ENCODE peak calls at places on chromosomes 4 and X, in seven cellular contexts. One of them, this sample, is unnamed.

GRCh38 chr4:113880240-113881028 is 99.0 kb downstream of the ARSJ start:
- DNase-seq in BE2C: no peak
- DNase-seq in HepG2: no peak
- DNase-seq in IMR-90: no peak
- DNase-seq in fibroblast of the aortic adventitia: peak; percentile 61
- DNase-seq in fibroblast of lung: peak; percentile 5
- DNase-seq in MM.1S: no peak
- DNase-seq in this sample: no peak

GRCh38 chrX:318068-318738 is 393 bp downstream of the GTPBP6 start:
- DNase-seq in BE2C: peak; percentile 96
- DNase-seq in HepG2: peak; percentile 98
- DNase-seq in IMR-90: peak; percentile 97
- DNase-seq in fibroblast of the aortic adventitia: peak; percentile 98
- DNase-seq in fibroblast of lung: peak; percentile 98
- DNase-seq in MM.1S: peak; percentile 97
- DNase-seq in this sample: peak; percentile 97

GRCh38 chr4:20256381-20256881 is 4.7 kb downstream of the SLIT2 start:
- DNase-seq in BE2C: no peak
- DNase-seq in HepG2: no peak
- DNase-seq in IMR-90: peak; percentile 35
- DNase-seq in fibroblast of the aortic adventitia: peak; percentile 56
- DNase-seq in fibroblast of lung: peak; percentile 24
- DNase-seq in MM.1S: no peak
- DNase-seq in this sample: no peak

GRCh38 chr4:118224239-118224829 is 128.5 kb downstream of the PRSS12 start:
- DNase-seq in BE2C: no peak
- DNase-seq in HepG2: peak; percentile 43
- DNase-seq in IMR-90: peak; percentile 80
- DNase-seq in fibroblast of the aortic adventitia: peak; percentile 84
- DNase-seq in fibroblast of lung: peak; percentile 88
- DNase-seq in MM.1S: peak; percentile 52
- DNase-seq in this sample: peak; percentile 78

GRCh38 chrX:117570160-117570559 is 546.5 kb downstream of the KLHL13 start:
- DNase-seq in BE2C: no peak
- DNase-seq in HepG2: no peak
- DNase-seq in IMR-90: no peak
- DNase-seq in fibroblast of the aortic adventitia: no peak
- DNase-seq in fibroblast of lung: no peak
- DNase-seq in MM.1S: no peak
- DNase-seq in this sample: no peak

GRCh38 chrX:85379174-85379907 is at the start of gene POF1B:
- DNase-seq in BE2C: no peak
- DNase-seq in HepG2: no peak
- DNase-seq in IMR-90: no peak
- DNase-seq in fibroblast of the aortic adventitia: no peak
- DNase-seq in fibroblast of lung: no peak
- DNase-seq in MM.1S: no peak
- DNase-seq in this sample: no peak

GRCh38 chrX:16826207-16826606 is 39.9 kb downstream of the TXLNG start:
- DNase-seq in BE2C: no peak
- DNase-seq in HepG2: peak; percentile 78
- DNase-seq in IMR-90: peak; percentile 74
- DNase-seq in fibroblast of the aortic adventitia: peak; percentile 77
- DNase-seq in fibroblast of lung: peak; percentile 62
- DNase-seq in MM.1S: peak; percentile 39
- DNase-seq in this sample: peak; percentile 77

GRCh38 chrX:145609951-145610511 is 207.6 kb upstream of the SLITRK2 start:
- DNase-seq in BE2C: no peak
- DNase-seq in HepG2: no peak
- DNase-seq in IMR-90: peak; percentile 63
- DNase-seq in fibroblast of the aortic adventitia: peak; percentile 7
- DNase-seq in fibroblast of lung: peak; percentile 88
- DNase-seq in MM.1S: no peak
- DNase-seq in this sample: peak; percentile 69

GRCh38 chr4:5224340-5224739 is 173.1 kb downstream of the STK32B start:
- DNase-seq in BE2C: no peak
- DNase-seq in HepG2: no peak
- DNase-seq in IMR-90: peak; percentile 34
- DNase-seq in fibroblast of the aortic adventitia: no peak
- DNase-seq in fibroblast of lung: no peak
- DNase-seq in MM.1S: no peak
- DNase-seq in this sample: no peak

GRCh38 chr4:144338148-144338547 is 197.6 kb upstream of the GYPA start:
- DNase-seq in BE2C: no peak
- DNase-seq in HepG2: no peak
- DNase-seq in IMR-90: no peak
- DNase-seq in fibroblast of the aortic adventitia: peak; percentile 5
- DNase-seq in fibroblast of lung: no peak
- DNase-seq in MM.1S: peak; percentile 31
- DNase-seq in this sample: no peak

GRCh38 chr4:38601244-38601915 is 62.6 kb upstream of the KLF3 start:
- DNase-seq in BE2C: no peak
- DNase-seq in HepG2: peak; percentile 49
- DNase-seq in IMR-90: peak; percentile 63
- DNase-seq in fibroblast of the aortic adventitia: peak; percentile 49
- DNase-seq in fibroblast of lung: peak; percentile 72
- DNase-seq in MM.1S: no peak
- DNase-seq in this sample: peak; percentile 49

GRCh38 chr4:26206339-26206738 is 114.5 kb upstream of the RBPJ start:
- DNase-seq in BE2C: no peak
- DNase-seq in HepG2: no peak
- DNase-seq in IMR-90: peak; percentile 92
- DNase-seq in fibroblast of the aortic adventitia: peak; percentile 99
- DNase-seq in fibroblast of lung: peak; percentile 99
- DNase-seq in MM.1S: no peak
- DNase-seq in this sample: peak; percentile 95

GRCh38 chr4:1369091-1369450 is 22.1 kb downstream of the UVSSA start:
- DNase-seq in BE2C: peak; percentile 7
- DNase-seq in HepG2: no peak
- DNase-seq in IMR-90: no peak
- DNase-seq in fibroblast of the aortic adventitia: no peak
- DNase-seq in fibroblast of lung: no peak
- DNase-seq in MM.1S: no peak
- DNase-seq in this sample: no peak

GRCh38 chr4:183471960-183472708 is 27.7 kb downstream of the CDKN2AIP start:
- DNase-seq in BE2C: peak; percentile 91
- DNase-seq in HepG2: peak; percentile 50
- DNase-seq in IMR-90: peak; percentile 66
- DNase-seq in fibroblast of the aortic adventitia: peak; percentile 82
- DNase-seq in fibroblast of lung: peak; percentile 72
- DNase-seq in MM.1S: peak; percentile 65
- DNase-seq in this sample: peak; percentile 67

GRCh38 chr4:15525080-15525479 is 55.4 kb downstream of the CC2D2A start:
- DNase-seq in BE2C: no peak
- DNase-seq in HepG2: no peak
- DNase-seq in IMR-90: no peak
- DNase-seq in fibroblast of the aortic adventitia: no peak
- DNase-seq in fibroblast of lung: no peak
- DNase-seq in MM.1S: no peak
- DNase-seq in this sample: no peak

GRCh38 chr4:121072080-121072835 is at the start of gene NDNF:
- DNase-seq in BE2C: peak; percentile 49
- DNase-seq in HepG2: peak; percentile 1
- DNase-seq in IMR-90: peak; percentile 6
- DNase-seq in fibroblast of the aortic adventitia: peak; percentile 31
- DNase-seq in fibroblast of lung: peak; percentile 54
- DNase-seq in MM.1S: peak; percentile 78
- DNase-seq in this sample: peak; percentile 26

GRCh38 chrX:74382613-74383012 is 38.7 kb upstream of the SLC16A2 start:
- DNase-seq in BE2C: peak; percentile 60
- DNase-seq in HepG2: peak; percentile 29
- DNase-seq in IMR-90: peak; percentile 66
- DNase-seq in fibroblast of the aortic adventitia: peak; percentile 86
- DNase-seq in fibroblast of lung: peak; percentile 80
- DNase-seq in MM.1S: peak; percentile 59
- DNase-seq in this sample: peak; percentile 76

GRCh38 chr4:153468587-153468986 is 2.4 kb downstream of the TMEM131L start:
- DNase-seq in BE2C: peak; percentile 81
- DNase-seq in HepG2: no peak
- DNase-seq in IMR-90: no peak
- DNase-seq in fibroblast of the aortic adventitia: peak; percentile 48
- DNase-seq in fibroblast of lung: no peak
- DNase-seq in MM.1S: no peak
- DNase-seq in this sample: no peak

GRCh38 chrX:45849261-45849660 is 648.6 kb upstream of the DIPK2B start:
- DNase-seq in BE2C: no peak
- DNase-seq in HepG2: peak; percentile 61
- DNase-seq in IMR-90: peak; percentile 86
- DNase-seq in fibroblast of the aortic adventitia: peak; percentile 77
- DNase-seq in fibroblast of lung: peak; percentile 83
- DNase-seq in MM.1S: peak; percentile 85
- DNase-seq in this sample: peak; percentile 86

GRCh38 chr4:2364654-2365053 is 53.8 kb downstream of the ZFYVE28 start:
- DNase-seq in BE2C: no peak
- DNase-seq in HepG2: no peak
- DNase-seq in IMR-90: no peak
- DNase-seq in fibroblast of the aortic adventitia: peak; percentile 57
- DNase-seq in fibroblast of lung: peak; percentile 51
- DNase-seq in MM.1S: no peak
- DNase-seq in this sample: peak; percentile 61

GRCh38 chr4:59044316-59044715 is 1934.1 kb upstream of the IGFBP7 start:
- DNase-seq in BE2C: no peak
- DNase-seq in HepG2: no peak
- DNase-seq in IMR-90: no peak
- DNase-seq in fibroblast of the aortic adventitia: no peak
- DNase-seq in fibroblast of lung: no peak
- DNase-seq in MM.1S: no peak
- DNase-seq in this sample: no peak

GRCh38 chr4:74408639-74409038 is 36.3 kb upstream of the AREG start:
- DNase-seq in BE2C: no peak
- DNase-seq in HepG2: no peak
- DNase-seq in IMR-90: peak; percentile 59
- DNase-seq in fibroblast of the aortic adventitia: peak; percentile 39
- DNase-seq in fibroblast of lung: no peak
- DNase-seq in MM.1S: no peak
- DNase-seq in this sample: peak; percentile 51

GRCh38 chr4:152165146-152165545 is 370.7 kb downstream of the FBXW7 start:
- DNase-seq in BE2C: no peak
- DNase-seq in HepG2: no peak
- DNase-seq in IMR-90: no peak
- DNase-seq in fibroblast of the aortic adventitia: no peak
- DNase-seq in fibroblast of lung: no peak
- DNase-seq in MM.1S: no peak
- DNase-seq in this sample: no peak

GRCh38 chr4:25702848-25703247 is 47.2 kb downstream of the SLC34A2 start:
- DNase-seq in BE2C: no peak
- DNase-seq in HepG2: no peak
- DNase-seq in IMR-90: peak; percentile 67
- DNase-seq in fibroblast of the aortic adventitia: peak; percentile 89
- DNase-seq in fibroblast of lung: peak; percentile 19
- DNase-seq in MM.1S: no peak
- DNase-seq in this sample: peak; percentile 80

GRCh38 chr4:138595731-138596465 is 353.7 kb upstream of the SLC7A11 start:
- DNase-seq in BE2C: no peak
- DNase-seq in HepG2: no peak
- DNase-seq in IMR-90: peak; percentile 70
- DNase-seq in fibroblast of the aortic adventitia: peak; percentile 90
- DNase-seq in fibroblast of lung: peak; percentile 86
- DNase-seq in MM.1S: no peak
- DNase-seq in this sample: peak; percentile 25

GRCh38 chrX:132235488-132235887 is 16.2 kb upstream of the RAP2C start:
- DNase-seq in BE2C: no peak
- DNase-seq in HepG2: no peak
- DNase-seq in IMR-90: no peak
- DNase-seq in fibroblast of the aortic adventitia: no peak
- DNase-seq in fibroblast of lung: no peak
- DNase-seq in MM.1S: no peak
- DNase-seq in this sample: no peak

GRCh38 chr4:119300388-119301131 is 21.4 kb downstream of the FABP2 start:
- DNase-seq in BE2C: peak; percentile 92
- DNase-seq in HepG2: peak; percentile 96
- DNase-seq in IMR-90: peak; percentile 89
- DNase-seq in fibroblast of the aortic adventitia: peak; percentile 88
- DNase-seq in fibroblast of lung: peak; percentile 91
- DNase-seq in MM.1S: peak; percentile 97
- DNase-seq in this sample: peak; percentile 87
- TF ChIP-seq CTCF in BE2C: peak; percentile 43
- TF ChIP-seq CTCF in HepG2: peak; percentile 53
- TF ChIP-seq CTCF in IMR-90: no peak
- TF ChIP-seq CTCF in fibroblast of the aortic adventitia: no peak
- TF ChIP-seq CTCF in fibroblast of lung: no peak
- TF ChIP-seq CTCF in MM.1S: peak; percentile 26
- TF ChIP-seq CTCF in this sample: no peak

GRCh38 chrX:72131317-72132294 is at the start of gene RTL5:
- DNase-seq in BE2C: peak; percentile 90
- DNase-seq in HepG2: peak; percentile 1
- DNase-seq in IMR-90: peak; percentile 85
- DNase-seq in fibroblast of the aortic adventitia: peak; percentile 84
- DNase-seq in fibroblast of lung: peak; percentile 90
- DNase-seq in MM.1S: peak; percentile 82
- DNase-seq in this sample: peak; percentile 75

GRCh38 chrX:72130762-72131231 is 918 bp downstream of the RTL5 start:
- DNase-seq in BE2C: no peak
- DNase-seq in HepG2: no peak
- DNase-seq in IMR-90: no peak
- DNase-seq in fibroblast of the aortic adventitia: no peak
- DNase-seq in fibroblast of lung: no peak
- DNase-seq in MM.1S: no peak
- DNase-seq in this sample: no peak

GRCh38 chrX:72129661-72130060 is 2.1 kb downstream of the RTL5 start:
- DNase-seq in BE2C: no peak
- DNase-seq in HepG2: no peak
- DNase-seq in IMR-90: no peak
- DNase-seq in fibroblast of the aortic adventitia: no peak
- DNase-seq in fibroblast of lung: no peak
- DNase-seq in MM.1S: no peak
- DNase-seq in this sample: no peak

GRCh38 chrX:72128881-72129280 is 2.8 kb downstream of the RTL5 start:
- DNase-seq in BE2C: peak; percentile 47
- DNase-seq in HepG2: peak; percentile 0
- DNase-seq in IMR-90: no peak
- DNase-seq in fibroblast of the aortic adventitia: no peak
- DNase-seq in fibroblast of lung: no peak
- DNase-seq in MM.1S: no peak
- DNase-seq in this sample: peak; percentile 18

GRCh38 chrX:72130156-72130761 is 1.5 kb downstream of the RTL5 start:
- DNase-seq in BE2C: no peak
- DNase-seq in HepG2: no peak
- DNase-seq in IMR-90: no peak
- DNase-seq in fibroblast of the aortic adventitia: no peak
- DNase-seq in fibroblast of lung: no peak
- DNase-seq in MM.1S: no peak
- DNase-seq in this sample: no peak
- H3K4me3 ChIP-seq in BE2C: peak overlapping the region; percentile 74
- H3K4me3 ChIP-seq in HepG2: no peak overlapping the region
- H3K4me3 ChIP-seq in IMR-90: no peak overlapping the region
- H3K4me3 ChIP-seq in fibroblast of the aortic adventitia: no peak overlapping the region
- H3K4me3 ChIP-seq in fibroblast of lung: no peak overlapping the region
- H3K4me3 ChIP-seq in MM.1S: no peak overlapping the region
- H3K4me3 ChIP-seq in this sample: no peak overlapping the region

GRCh38 chr4:41957634-41958033 is 22.4 kb downstream of the TMEM33 start:
- DNase-seq in BE2C: no peak
- DNase-seq in HepG2: peak; percentile 27
- DNase-seq in IMR-90: peak; percentile 5
- DNase-seq in fibroblast of the aortic adventitia: no peak
- DNase-seq in fibroblast of lung: peak; percentile 17
- DNase-seq in MM.1S: peak; percentile 21
- DNase-seq in this sample: peak; percentile 28
- TF ChIP-seq CTCF in BE2C: peak; percentile 69
- TF ChIP-seq CTCF in HepG2: peak; percentile 53
- TF ChIP-seq CTCF in IMR-90: peak; percentile 31
- TF ChIP-seq CTCF in fibroblast of the aortic adventitia: no peak
- TF ChIP-seq CTCF in fibroblast of lung: no peak
- TF ChIP-seq CTCF in MM.1S: peak; percentile 46
- TF ChIP-seq CTCF in this sample: peak; percentile 43

GRCh38 chr4:6694177-6694901 is 661 bp downstream of the S100P start:
- DNase-seq in BE2C: peak; percentile 77
- DNase-seq in HepG2: no peak
- DNase-seq in IMR-90: no peak
- DNase-seq in fibroblast of the aortic adventitia: no peak
- DNase-seq in fibroblast of lung: no peak
- DNase-seq in MM.1S: no peak
- DNase-seq in this sample: no peak
- H3K4me3 ChIP-seq in BE2C: no peak overlapping the region
- H3K4me3 ChIP-seq in HepG2: peak overlapping the region; percentile 82
- H3K4me3 ChIP-seq in IMR-90: no peak overlapping the region
- H3K4me3 ChIP-seq in fibroblast of the aortic adventitia: no peak overlapping the region
- H3K4me3 ChIP-seq in fibroblast of lung: no peak overlapping the region
- H3K4me3 ChIP-seq in MM.1S: no peak overlapping the region
- H3K4me3 ChIP-seq in this sample: no peak overlapping the region

This sample was measured in fibroblast of mammary gland.